ENCODE peak calls at places on chromosomes 11 and 22, in five cellular contexts. F is K562, Z is A549, V is GM12878, G is HepG2. H is an unnamed sample.
A peak's percentile ranks its signal among the peaks of the same experiment; 100 is the strongest.

GRCh38 chr22:47835726-47836125 is 1073.3 kb downstream of the TBC1D22A start:
- DNase-seq in G (peak; percentile 15), Z (no peak), F (no peak), V (no peak), H (peak; percentile 6)

GRCh38 chr22:38228873-38229740 is 27.3 kb downstream of the MAFF start:
- DNase-seq in V (no peak), F (no peak), G (peak; percentile 54), Z (peak; percentile 42), H (peak; percentile 57)

GRCh38 chr22:20186183-20186870 is 35.5 kb upstream of the CCDC188 start:
- DNase-seq in Z (no peak), F (peak; percentile 90), G (peak; percentile 44), V (no peak), H (no peak)

GRCh38 chr22:17106785-17107546 is 14.2 kb downstream of the TMEM121B start:
- DNase-seq in Z (no peak), G (no peak), F (no peak), V (no peak), H (no peak)

GRCh38 chr11:82732734-82733443 is 775 bp downstream of the FAM181B start:
- DNase-seq in Z (no peak), F (peak; percentile 40), G (no peak), V (no peak), H (no peak)

GRCh38 chr11:14144905-14145304 is 182.4 kb downstream of the SPON1 start:
- DNase-seq in V (no peak), G (no peak), F (no peak), Z (no peak), H (no peak)

GRCh38 chr11:2304156-2305139 is 2.6 kb downstream of the TSPAN32 start:
- DNase-seq in Z (no peak), G (no peak), V (no peak), F (no peak), H (no peak)

GRCh38 chr11:121839821-121840220 is 276.2 kb downstream of the BLID start:
- DNase-seq in F (no peak), G (no peak), V (no peak), Z (no peak), H (peak; percentile 57)

GRCh38 chr11:79431535-79431934 is 9.3 kb downstream of the TENM4 start:
- DNase-seq in G (no peak), Z (no peak), F (no peak), V (no peak), H (peak; percentile 89)
- H3K4me1 ChIP-seq in G (no peaks in the 10 kb centered on the region), Z (no peaks in the 10 kb centered on the region), F (no peaks in the 10 kb centered on the region), V (no peaks in the 10 kb centered on the region), H (peaks cover 10% of the 10 kb centered on the region)

DNA sequence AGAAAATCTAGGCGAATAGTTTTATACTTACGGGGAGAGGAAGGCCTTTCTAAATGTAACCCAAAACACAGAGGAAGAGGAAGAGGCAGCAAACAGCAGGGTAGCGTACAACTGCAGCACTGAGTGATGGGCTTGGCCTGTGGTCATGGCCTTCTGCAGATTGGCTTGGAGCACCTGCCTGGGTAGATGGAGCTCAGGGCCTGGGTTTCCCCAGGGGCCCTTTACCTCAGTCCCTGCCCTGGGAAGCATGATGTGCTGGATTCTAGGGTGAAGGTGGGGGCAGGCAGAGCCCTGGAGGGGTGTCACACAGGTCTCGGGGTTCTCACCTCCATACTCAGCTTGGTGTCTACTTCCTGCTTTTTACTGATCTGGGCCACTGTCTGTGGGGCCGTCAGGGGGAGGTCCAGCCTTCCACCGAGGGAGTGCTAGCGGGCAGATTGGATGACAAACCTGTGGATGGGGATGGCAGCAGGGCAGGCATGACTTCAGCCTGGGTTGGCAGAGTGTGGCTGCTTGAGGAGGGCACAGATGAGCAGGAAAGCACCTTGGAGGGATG is 27.7 kb upstream of the CHRM1 start:
- DNase-seq in V (no peak), Z (no peak), G (no peak), F (no peak), H (no peak)
- TF ChIP-seq BHLHE40 in V (no peak), Z (no peak), G (no peak), F (no peak), H (no peak)

GRCh38 chr11:110737591-110737990 is 25.4 kb upstream of the ARHGAP20 start:
- DNase-seq in V (no peak), F (no peak), Z (no peak), G (no peak), H (no peak)
- H3K4me1 ChIP-seq in V (no peaks in the 10 kb centered on the region), F (no peaks in the 10 kb centered on the region), Z (no peaks in the 10 kb centered on the region), G (no peaks in the 10 kb centered on the region), H (no peaks in the 10 kb centered on the region)

GRCh38 chr22:23569716-23570115 is 10.4 kb downstream of the IGLL1 start:
- DNase-seq in G (no peak), F (no peak), Z (no peak), V (no peak), H (no peak)
- TF ChIP-seq BHLHE40 in G (no peak), F (no peak), Z (no peak), V (no peak), H (no peak)

GRCh38 chr11:116925050-116925449 is 87.6 kb upstream of the APOA1 start:
- DNase-seq in Z (no peak), V (no peak), G (no peak), F (no peak), H (no peak)
- H3K4me1 ChIP-seq in Z (peaks cover 10% of the 10 kb centered on the region), V (peaks cover 53% of the 10 kb centered on the region), G (peaks cover 40% of the 10 kb centered on the region), F (no peaks in the 10 kb centered on the region), H (peaks cover 6% of the 10 kb centered on the region)

DNA sequence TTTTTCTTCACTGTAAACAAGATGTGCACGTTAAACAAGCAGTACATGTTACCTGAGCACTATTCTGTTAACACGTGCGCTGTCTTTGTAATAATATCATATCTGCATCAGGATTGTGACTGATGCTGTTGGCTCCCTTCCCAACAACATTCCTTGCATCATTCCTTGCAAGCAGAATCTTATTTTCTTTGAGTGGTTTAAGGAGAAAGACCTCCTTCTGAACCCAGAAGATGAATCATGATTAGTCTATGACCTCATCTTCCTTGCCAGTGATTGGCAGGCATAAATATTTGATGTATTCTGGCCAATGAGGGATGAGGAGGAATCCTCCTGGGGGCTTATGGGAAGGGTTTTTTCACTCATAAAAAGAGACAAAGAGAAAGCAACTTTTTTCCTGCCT is 46.2 kb downstream of the C11orf71 start:
- DNase-seq in F (peak; percentile 61), Z (no peak), V (no peak), G (no peak), H (peak; percentile 94)
- TF ChIP-seq BHLHE40 in F (no peak), Z (no peak), V (no peak), G (no peak), H (peak; percentile 78)

DNA sequence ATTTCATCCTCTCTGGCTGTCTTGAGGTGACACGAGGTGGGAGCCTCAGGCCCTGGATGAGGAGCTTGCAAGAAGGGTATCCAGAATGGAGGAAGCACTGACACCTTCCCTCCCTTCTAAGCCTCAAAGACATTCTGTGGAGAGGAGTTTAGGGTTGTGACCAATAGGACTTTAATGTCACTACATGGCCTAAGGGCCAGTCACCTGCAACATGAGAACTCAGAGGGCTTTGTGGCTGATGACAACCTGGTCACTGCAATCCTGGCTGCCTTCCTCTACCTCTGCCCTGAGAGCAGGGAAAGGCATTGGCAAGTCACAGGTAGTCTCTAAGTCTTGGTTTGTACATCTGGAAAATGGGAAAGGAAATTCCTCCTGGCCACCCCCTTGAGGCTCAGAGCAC is 33.7 kb downstream of the PISD start:
- DNase-seq in Z (no peak), G (no peak), F (no peak), V (no peak), H (no peak)
- H3K4me1 ChIP-seq in Z (peaks cover 10% of the 10 kb centered on the region), G (peaks cover 53% of the 10 kb centered on the region), F (peaks cover 76% of the 10 kb centered on the region), V (peaks cover 18% of the 10 kb centered on the region), H (peaks cover 27% of the 10 kb centered on the region)

DNA sequence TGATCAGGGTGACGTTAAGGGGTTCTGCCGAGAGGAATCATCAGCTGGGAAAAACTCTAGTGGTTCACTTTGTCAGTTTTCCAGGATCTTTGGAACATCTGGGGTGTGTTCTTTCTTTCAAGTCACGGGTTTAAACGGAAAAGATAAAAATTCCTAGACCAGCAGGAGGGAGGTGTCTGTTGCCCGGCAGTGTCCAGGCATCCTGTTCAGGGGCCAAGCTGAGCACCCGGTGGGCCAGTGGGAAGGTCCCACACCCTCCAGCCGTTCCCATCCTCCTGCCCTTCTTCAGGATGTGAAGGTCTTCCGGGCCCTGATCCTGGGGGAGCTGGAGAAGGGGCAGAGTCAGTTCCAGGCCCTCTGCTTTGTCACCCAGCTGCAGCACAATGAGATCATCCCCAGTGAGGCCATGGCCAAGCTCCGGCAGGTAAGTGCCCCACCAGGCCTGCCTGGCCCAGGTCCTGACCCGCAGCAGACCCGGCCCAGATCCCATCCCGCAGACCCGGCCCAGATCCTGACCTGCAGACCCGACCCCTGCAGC is 14.5 kb upstream of the POU2F3 start:
- DNase-seq in G (no peak), V (no peak), Z (no peak), F (no peak), H (no peak)
- TF ChIP-seq BHLHE40 in G (no peak), V (no peak), Z (no peak), F (no peak), H (no peak)

GRCh38 chr11:28835790-28836189 is 727.6 kb downstream of the METTL15 start:
- DNase-seq in F (no peak), Z (no peak), G (no peak), V (no peak), H (peak; percentile 57)
- H3K4me1 ChIP-seq in F (no peaks in the 10 kb centered on the region), Z (peaks cover 45% of the 10 kb centered on the region), G (peaks cover 18% of the 10 kb centered on the region), V (no peaks in the 10 kb centered on the region), H (peaks cover 14% of the 10 kb centered on the region)

DNA sequence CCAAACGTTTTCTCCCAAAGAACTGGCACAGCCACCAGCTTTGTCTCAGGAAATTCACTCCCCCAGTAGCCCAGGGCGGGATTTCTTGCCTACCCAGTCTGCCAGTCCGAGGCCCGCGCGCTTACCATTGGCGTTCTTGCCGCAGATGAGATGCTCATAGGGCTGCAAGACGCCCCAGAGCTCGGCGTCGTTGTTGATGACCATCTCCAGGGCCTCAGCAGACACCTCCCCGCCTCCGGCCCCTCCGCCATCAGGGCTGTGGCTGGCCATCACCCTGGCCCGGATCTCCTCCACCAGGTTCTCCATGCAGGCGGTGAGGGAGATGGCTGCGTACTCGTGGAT is 1.3 kb downstream of the ABTB2 start:
- DNase-seq in G (no peak), V (no peak), F (no peak), Z (no peak), H (peak; percentile 33)
- TF ChIP-seq BHLHE40 in G (no peak), V (no peak), F (no peak), Z (no peak), H (no peak)

H was measured in IMR-90.